ENCODE peak calls at places on chromosomes 11 and 22, in five cellular contexts. S is Calu3, M is NCI-H1105 treated with DMSO at 0.1 percent for 48 hours, D is erythroblast, T is head of caudate nucleus. J is an unnamed sample.
A peak's percentile ranks its signal among the peaks of the same experiment; 100 is the strongest.

GRCh38 chr11:7060828-7061227 is 28.0 kb upstream of the RBMXL2 start:
- DNase-seq in S (no peak), T (no peak), M (no peak), D (no peak), J (no peak)

GRCh38 chr11:111063711-111064110 is 181.8 kb upstream of the POU2AF2 start:
- DNase-seq in S (no peak), T (no peak), M (peak; percentile 81), D (no peak), J (no peak)

GRCh38 chr11:111775024-111775710 is 9.0 kb upstream of the PPP2R1B start:
- DNase-seq in M (no peak), S (no peak), D (no peak), T (no peak), J (no peak)

GRCh38 chr11:8080674-8081590 is at the start of gene TUB:
- DNase-seq in M (peak; percentile 37), S (peak; percentile 16), T (no peak), D (no peak), J (no peak)

GRCh38 chr11:396511-396947 is 2.5 kb downstream of the PKP3 start:
- DNase-seq in T (no peak), D (no peak), M (no peak), S (no peak), J (peak; percentile 23)

GRCh38 chr11:117302228-117302627 is 11.1 kb downstream of the BACE1-AS start:
- DNase-seq in S (no peak), D (no peak), M (no peak), T (no peak), J (no peak)

GRCh38 chr11:124240621-124241397 is at the start of gene OR8G1:
- DNase-seq in T (no peak), D (no peak), S (no peak), M (no peak), J (no peak)

GRCh38 chr11:625636-626319 is 1.0 kb upstream of the CDHR5 start:
- DNase-seq in T (no peak), D (no peak), S (no peak), M (no peak), J (peak; percentile 70)

GRCh38 chr22:44363980-44364749 is 51.4 kb upstream of the SHISAL1 start:
- DNase-seq in M (no peak), S (no peak), D (no peak), T (no peak), J (no peak)

GRCh38 chr11:105780781-105781525 is 171.1 kb downstream of the GRIA4 start:
- DNase-seq in S (no peak), M (no peak), D (no peak), T (no peak), J (no peak)

GRCh38 chr22:23206915-23207314 is 26.6 kb downstream of the BCR start:
- DNase-seq in S (no peak), M (no peak), D (no peak), T (no peak), J (no peak)

GRCh38 chr11:76927160-76927559 is 66.4 kb downstream of the ACER3 start:
- DNase-seq in T (no peak), M (no peak), S (no peak), D (no peak), J (no peak)

GRCh38 chr11:95514386-95515145 is 275.0 kb downstream of the FAM76B start:
- DNase-seq in S (no peak), M (no peak), D (no peak), T (no peak), J (no peak)

GRCh38 chr22:22879675-22880029 is 8.0 kb upstream of the IGLL5 start:
- DNase-seq in T (no peak), M (no peak), D (no peak), S (no peak), J (no peak)

GRCh38 chr11:57641426-57641825 is 8.3 kb downstream of the YPEL4 start:
- DNase-seq in D (peak; percentile 65), M (peak; percentile 24), T (peak; percentile 25), S (peak; percentile 23), J (no peak)

GRCh38 chr22:32661737-32662586 is 139.5 kb upstream of the TIMP3 start:
- DNase-seq in S (no peak), M (no peak), D (no peak), T (no peak), J (no peak)

GRCh38 chr22:39148727-39149535 is 3.5 kb downstream of the CBX7 start:
- DNase-seq in T (peak; percentile 57), S (no peak), D (peak; percentile 36), M (no peak), J (peak; percentile 50)

J was measured in colonic mucosa.